ENCODE peak calls at places on chromosomes 5 and 9, in eight cellular contexts. A, O, E, K, P, D, X and S are unnamed samples.

GRCh38 chr9:5838884-5839571 is 6.1 kb upstream of the ERMP1 start:
- DNase-seq in K (peak), P (no peak), O (peak), D (peak), E (no peak), A (peak), X (peak), S (no peak)

GRCh38 chr5:169797577-169797976 is 160.5 kb downstream of the DOCK2 start:
- DNase-seq in P (no peak), A (no peak), X (no peak), O (no peak), K (no peak), D (no peak), E (no peak), S (no peak)

GRCh38 chr5:89556215-89557009 is 673.4 kb upstream of the MEF2C start:
- DNase-seq in P (peak), E (no peak), A (no peak), D (no peak), X (no peak), O (no peak), K (no peak), S (no peak)

GRCh38 chr9:129702563-129702962 is 37.1 kb downstream of the PRRX2 start:
- DNase-seq in A (peak), K (no peak), D (no peak), E (no peak), O (no peak), P (no peak), X (no peak), S (no peak)

GRCh38 chr5:149775785-149776184 is 45.7 kb downstream of the PPARGC1B start:
- DNase-seq in P (no peak), K (no peak), O (no peak), A (no peak), D (peak), E (no peak), X (no peak), S (no peak)

GRCh38 chr9:126386088-126386487 is 59.5 kb downstream of the MVB12B start:
- DNase-seq in X (no peak), O (no peak), K (no peak), D (peak), A (peak), P (no peak), E (no peak), S (no peak)

GRCh38 chr9:137678202-137678601 is 59.4 kb downstream of the EHMT1 start:
- DNase-seq in D (no peak), X (no peak), E (no peak), P (no peak), O (no peak), A (no peak), K (no peak), S (no peak)

GRCh38 chr5:37921452-37921851 is 81.6 kb upstream of the GDNF start:
- DNase-seq in X (no peak), O (no peak), E (no peak), A (no peak), P (no peak), K (no peak), D (no peak), S (no peak)

GRCh38 chr5:63374085-63374484 is 588.2 kb downstream of the HTR1A start:
- DNase-seq in P (no peak), K (no peak), O (no peak), X (no peak), D (no peak), A (no peak), E (no peak), S (no peak)

GRCh38 chr5:147567917-147568598 is 58.2 kb upstream of the DPYSL3 start:
- DNase-seq in X (no peak), E (no peak), P (peak), K (no peak), D (peak), O (no peak), A (no peak), S (no peak)

GRCh38 chr9:33166263-33167083 is 663 bp downstream of the B4GALT1 start:
- DNase-seq in P (no peak), X (peak), K (no peak), A (peak), D (peak), O (no peak), E (no peak), S (no peak)

DNA sequence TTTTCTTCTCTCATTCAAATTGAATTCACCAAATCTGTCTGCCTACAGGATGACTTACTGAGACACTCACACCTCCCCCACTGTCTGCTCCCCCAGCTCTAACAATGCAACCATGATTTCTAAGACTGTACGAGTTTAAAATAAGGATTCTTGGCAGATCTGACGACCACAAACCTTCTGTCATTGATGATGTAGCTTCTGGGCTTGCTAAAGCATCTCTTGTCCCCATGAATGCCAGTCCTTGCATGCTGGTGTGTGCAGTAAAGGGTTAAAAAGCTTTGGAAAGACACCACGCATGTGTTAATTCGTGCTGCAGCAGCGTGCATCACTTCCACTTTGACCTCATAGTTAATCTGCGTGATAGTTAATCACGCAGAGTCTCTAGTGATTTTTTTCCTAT is 435 bp upstream of the GABRG2 start:
- DNase-seq in X (no peak), A (no peak), K (no peak), D (no peak), E (no peak), O (no peak), P (no peak), S (no peak)
- H3K4me3 ChIP-seq in X (no peak), A (no peak), K (no peak), D (peak), E (no peak), O (no peak), P (no peak), S (no peak)

DNA sequence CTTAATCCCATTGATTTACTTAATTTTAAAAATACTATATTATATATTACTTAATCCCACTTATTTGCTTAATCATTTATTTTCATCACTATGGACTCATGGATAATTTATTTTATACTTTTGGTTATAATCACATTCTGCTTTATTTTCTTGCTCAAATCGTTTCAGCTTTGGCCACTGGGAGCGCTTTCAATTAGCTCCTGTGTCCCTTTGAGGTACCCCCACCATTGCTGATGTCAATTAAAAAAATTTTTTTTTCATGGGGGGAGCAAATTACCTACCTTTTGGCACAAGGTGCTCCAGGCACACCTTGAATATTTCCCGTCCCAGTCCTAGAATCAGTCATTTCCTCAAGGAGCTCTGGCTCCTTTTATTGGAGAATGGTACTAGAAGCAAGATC is 1.4 kb upstream of the TRIO start:
- DNase-seq in K (no peak), P (no peak), A (no peak), O (no peak), X (no peak), D (no peak), E (no peak), S (no peak)
- H3K4me3 ChIP-seq in K (no peak), P (peak), A (no peak), O (no peak), X (no peak), D (no peak), E (no peak), S (no peak)

DNA sequence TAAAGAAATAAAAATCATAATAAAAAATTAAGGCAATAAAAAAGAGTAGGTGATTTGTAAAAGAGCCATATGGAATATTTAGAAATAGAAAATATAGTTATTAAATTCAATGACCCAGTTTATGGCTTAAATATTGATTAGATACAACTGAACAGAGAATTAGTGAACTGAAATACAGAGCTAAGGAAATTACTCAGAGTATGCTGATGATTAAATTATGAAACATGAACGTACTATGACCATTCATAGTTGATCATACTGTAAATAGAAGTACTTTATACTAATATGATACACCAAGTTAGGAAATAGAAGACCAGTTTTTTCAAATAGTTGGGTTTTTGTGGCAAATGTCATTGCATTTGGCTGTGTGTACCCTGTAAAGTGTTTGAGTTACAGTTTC is 194.5 kb downstream of the CWC27 start:
- DNase-seq in O (no peak), K (no peak), A (no peak), D (no peak), P (no peak), X (no peak), E (no peak), S (no peak)
- H3K4me3 ChIP-seq in O (no peak), K (no peak), A (no peak), D (no peak), P (no peak), X (no peak), E (no peak), S (no peak)

GRCh38 chr5:177333420-177334154 is 17.9 kb downstream of the LMAN2 start:
- DNase-seq in P (no peak), A (no peak), E (no peak), O (no peak), D (peak), K (no peak), X (no peak), S (no peak)

GRCh38 chr5:177332896-177333260 is 18.6 kb downstream of the LMAN2 start:
- DNase-seq in D (peak), A (no peak), X (no peak), P (no peak), E (no peak), O (no peak), K (no peak), S (no peak)

GRCh38 chr5:177332031-177332895 is 19.2 kb downstream of the LMAN2 start:
- DNase-seq in A (no peak), O (no peak), X (no peak), K (no peak), D (no peak), E (no peak), P (no peak), S (no peak)

GRCh38 chr5:177329883-177330282 is 18.2 kb upstream of the MXD3 start:
- DNase-seq in K (no peak), X (no peak), O (peak), E (no peak), P (no peak), D (peak), A (no peak), S (no peak)

GRCh38 chr5:177330991-177331837 is 19.5 kb upstream of the MXD3 start:
- DNase-seq in K (peak), E (no peak), P (no peak), O (no peak), X (no peak), D (no peak), A (no peak), S (no peak)
- H3K4me3 ChIP-seq in K (no peak), E (no peak), P (no peak), O (no peak), X (no peak), D (no peak), A (no peak), S (no peak)

GRCh38 chr9:84671651-84672467 is 2.3 kb downstream of the NTRK2 start:
- DNase-seq in O (no peak), E (no peak), X (no peak), D (no peak), K (no peak), A (no peak), P (no peak), S (no peak)

GRCh38 chr9:84670801-84671153 is 1.2 kb downstream of the NTRK2 start:
- DNase-seq in E (no peak), D (no peak), A (no peak), X (no peak), O (no peak), P (no peak), K (no peak), S (no peak)

GRCh38 chr9:84669008-84669292 is 579 bp upstream of the NTRK2 start:
- DNase-seq in X (no peak), P (no peak), K (no peak), E (no peak), O (no peak), D (no peak), A (no peak), S (no peak)

GRCh38 chr9:84669293-84670105 is at the start of gene NTRK2:
- DNase-seq in K (peak), D (peak), A (no peak), X (peak), O (peak), E (no peak), P (no peak), S (no peak)

GRCh38 chr9:84670106-84670800 is 724 bp downstream of the NTRK2 start:
- DNase-seq in E (no peak), A (no peak), K (no peak), X (no peak), O (peak), P (no peak), D (peak), S (no peak)
- H3K4me3 ChIP-seq in E (no peak), A (peak), K (peak), X (no peak), O (peak), P (peak), D (peak), S (peak)

GRCh38 chr9:94868462-94868861 is 142.0 kb downstream of the AOPEP start:
- DNase-seq in X (no peak), P (no peak), K (no peak), O (no peak), A (no peak), D (no peak), E (no peak), S (no peak)

GRCh38 chr9:94865599-94866456 is 139.3 kb downstream of the AOPEP start:
- DNase-seq in K (no peak), O (no peak), D (no peak), P (no peak), E (no peak), X (no peak), A (no peak), S (no peak)

GRCh38 chr9:94867842-94868312 is 141.4 kb downstream of the AOPEP start:
- DNase-seq in X (no peak), D (no peak), O (no peak), A (no peak), E (no peak), K (no peak), P (peak), S (no peak)

GRCh38 chr9:94867281-94867841 is 140.9 kb downstream of the AOPEP start:
- DNase-seq in X (peak), O (peak), K (peak), A (peak), D (no peak), E (no peak), P (peak), S (no peak)

GRCh38 chr9:94866770-94867169 is 140.3 kb downstream of the AOPEP start:
- DNase-seq in K (no peak), O (no peak), A (no peak), E (no peak), P (no peak), D (no peak), X (no peak), S (no peak)
- H3K4me3 ChIP-seq in K (no peak), O (no peak), A (no peak), E (no peak), P (no peak), D (no peak), X (no peak), S (peak)

DNA sequence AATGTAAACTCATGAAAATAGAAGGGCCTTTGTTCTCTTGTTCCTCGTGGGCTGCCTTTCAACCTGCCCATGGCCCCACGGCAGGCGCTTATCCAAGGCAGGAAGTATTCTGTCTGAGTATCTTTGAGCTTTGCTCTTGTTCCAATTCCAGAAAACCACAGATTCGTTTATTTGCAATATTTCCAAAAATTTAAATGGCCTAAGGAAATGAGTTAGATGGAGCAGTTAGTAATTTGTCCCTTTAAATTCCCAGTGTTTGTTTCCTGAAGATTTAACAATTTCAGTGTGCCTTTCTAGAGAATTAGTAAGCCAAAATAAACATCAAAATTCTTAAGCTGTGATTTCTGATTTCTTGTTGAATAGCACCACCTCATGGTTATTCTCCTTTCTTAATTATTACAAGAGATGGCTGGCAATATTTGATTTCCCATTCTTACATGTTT is 299.4 kb upstream of the RASA1 start:
- DNase-seq in E (peak), K (no peak), X (no peak), P (peak), A (no peak), O (peak), D (no peak), S (no peak)
- H3K4me3 ChIP-seq in E (no peak), K (no peak), X (no peak), P (no peak), A (no peak), O (no peak), D (no peak), S (no peak)

DNA sequence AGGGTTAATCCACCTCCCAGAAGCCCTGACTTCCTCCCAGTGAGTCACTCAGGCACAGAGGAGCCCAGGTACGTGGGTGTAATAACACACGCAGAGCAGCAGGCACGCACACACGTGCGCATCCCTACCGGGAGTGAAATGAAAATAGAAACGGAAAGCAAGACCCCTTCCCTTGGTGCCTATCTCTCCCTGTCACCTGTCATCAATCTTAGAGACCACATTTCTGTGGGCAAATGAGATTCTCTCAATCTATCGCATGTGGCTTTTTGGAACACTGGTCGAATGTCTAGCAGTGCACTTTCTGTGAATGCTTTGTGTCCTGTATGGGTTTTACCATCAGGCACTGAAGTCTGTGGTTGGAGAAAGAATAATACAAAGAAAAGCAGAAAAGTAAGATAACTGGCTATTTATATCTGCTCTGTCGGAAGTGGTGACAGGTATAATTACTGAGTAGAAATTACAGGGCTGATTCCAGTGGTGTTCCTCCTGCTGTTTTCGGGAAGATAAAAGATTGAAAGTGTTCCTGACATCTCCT is 137.7 kb upstream of the GRIA1 start:
- DNase-seq in X (no peak), O (no peak), E (no peak), D (no peak), A (no peak), K (no peak), P (peak), S (no peak)
- H3K4me3 ChIP-seq in X (no peak), O (no peak), E (no peak), D (no peak), A (no peak), K (no peak), P (no peak), S (no peak)

DNA sequence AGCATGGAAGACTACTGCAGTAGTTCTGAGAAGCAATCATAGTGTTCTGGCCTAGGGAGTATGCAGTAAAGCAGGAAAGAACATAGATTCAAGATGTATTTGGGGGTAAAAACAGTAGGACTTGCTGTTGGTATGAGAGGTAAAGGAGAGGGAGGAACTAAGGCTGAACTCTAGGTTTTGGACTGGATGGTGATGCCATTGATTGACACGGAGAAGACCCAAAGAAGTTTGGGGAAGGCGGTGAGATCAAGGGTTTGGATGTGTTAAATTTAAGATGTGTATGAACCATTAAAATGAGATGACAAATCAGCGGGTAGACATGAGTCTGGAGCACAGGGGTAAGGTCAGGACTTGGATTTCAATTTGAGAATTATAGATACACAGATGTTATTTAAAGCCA is 2.0 kb upstream of the CDC37L1 start:
- DNase-seq in P (no peak), A (no peak), X (no peak), E (no peak), D (no peak), O (no peak), K (no peak), S (no peak)
- H3K4me3 ChIP-seq in P (no peak), A (no peak), X (no peak), E (no peak), D (no peak), O (no peak), K (no peak), S (no peak)